ENCODE peak calls at places on chromosomes 6 and 20, in eight cellular contexts. A is mammary epithelial cell, N is GM23248, E is ovary, Y is fibroblast of lung, H is neuronal stem cell, G is adrenal gland, Z is colonic mucosa. C is an unnamed sample.

GRCh38 chr6:19860235-19860877 is 23.2 kb downstream of the ID4 start:
- DNase-seq in Z (peak; percentile 54), G (no peak), E (no peak), H (no peak), Y (no peak), N (no peak), A (no peak), C (no peak)

GRCh38 chr6:12576389-12576788 is 140.2 kb upstream of the PHACTR1 start:
- DNase-seq in E (no peak), N (peak; percentile 61), Y (peak; percentile 87), A (peak; percentile 66), G (no peak), Z (no peak), H (no peak), C (no peak)

GRCh38 chr20:40600441-40601235 is 88.4 kb downstream of the MAFB start:
- DNase-seq in Y (no peak), E (no peak), H (no peak), Z (peak; percentile 36), G (no peak), N (peak; percentile 5), A (peak; percentile 39), C (no peak)

GRCh38 chr6:131937703-131938631 is 13.2 kb downstream of the CCN2 start:
- DNase-seq in E (no peak), H (no peak), N (peak; percentile 77), Z (no peak), G (peak; percentile 15), A (no peak), Y (peak; percentile 63), C (no peak)

GRCh38 chr20:60903325-60903958 is 348.6 kb upstream of the CDH4 start:
- DNase-seq in Y (no peak), G (no peak), N (no peak), H (no peak), Z (no peak), A (no peak), E (no peak), C (no peak)

GRCh38 chr6:67888546-67888885 is 746.6 kb upstream of the ADGRB3 start:
- DNase-seq in N (no peak), H (no peak), Z (no peak), Y (no peak), E (no peak), A (no peak), G (no peak), C (no peak)

GRCh38 chr6:93341900-93342613 is 77.3 kb downstream of the EPHA7 start:
- DNase-seq in G (no peak), N (no peak), E (no peak), A (no peak), H (no peak), Z (no peak), Y (no peak), C (no peak)

GRCh38 chr6:126797981-126798380 is 320.5 kb upstream of the RSPO3 start:
- DNase-seq in Z (no peak), E (no peak), A (no peak), N (peak; percentile 75), H (no peak), G (no peak), Y (peak; percentile 42), C (no peak)

GRCh38 chr6:39812853-39813533 is 20.8 kb downstream of the DAAM2 start:
- DNase-seq in E (no peak), A (no peak), H (no peak), G (no peak), Y (peak; percentile 93), Z (no peak), N (peak; percentile 69), C (no peak)

GRCh38 chr20:33697129-33697528 is 10.9 kb upstream of the E2F1 start:
- DNase-seq in Y (peak; percentile 75), A (no peak), Z (no peak), G (peak; percentile 81), E (no peak), N (peak; percentile 92), H (no peak), C (no peak)

GRCh38 chr20:14336667-14337066 is 745 bp downstream of the FLRT3 start:
- DNase-seq in Z (no peak), A (peak; percentile 43), N (peak; percentile 48), Y (peak; percentile 18), G (no peak), E (no peak), H (no peak), C (no peak)

DNA sequence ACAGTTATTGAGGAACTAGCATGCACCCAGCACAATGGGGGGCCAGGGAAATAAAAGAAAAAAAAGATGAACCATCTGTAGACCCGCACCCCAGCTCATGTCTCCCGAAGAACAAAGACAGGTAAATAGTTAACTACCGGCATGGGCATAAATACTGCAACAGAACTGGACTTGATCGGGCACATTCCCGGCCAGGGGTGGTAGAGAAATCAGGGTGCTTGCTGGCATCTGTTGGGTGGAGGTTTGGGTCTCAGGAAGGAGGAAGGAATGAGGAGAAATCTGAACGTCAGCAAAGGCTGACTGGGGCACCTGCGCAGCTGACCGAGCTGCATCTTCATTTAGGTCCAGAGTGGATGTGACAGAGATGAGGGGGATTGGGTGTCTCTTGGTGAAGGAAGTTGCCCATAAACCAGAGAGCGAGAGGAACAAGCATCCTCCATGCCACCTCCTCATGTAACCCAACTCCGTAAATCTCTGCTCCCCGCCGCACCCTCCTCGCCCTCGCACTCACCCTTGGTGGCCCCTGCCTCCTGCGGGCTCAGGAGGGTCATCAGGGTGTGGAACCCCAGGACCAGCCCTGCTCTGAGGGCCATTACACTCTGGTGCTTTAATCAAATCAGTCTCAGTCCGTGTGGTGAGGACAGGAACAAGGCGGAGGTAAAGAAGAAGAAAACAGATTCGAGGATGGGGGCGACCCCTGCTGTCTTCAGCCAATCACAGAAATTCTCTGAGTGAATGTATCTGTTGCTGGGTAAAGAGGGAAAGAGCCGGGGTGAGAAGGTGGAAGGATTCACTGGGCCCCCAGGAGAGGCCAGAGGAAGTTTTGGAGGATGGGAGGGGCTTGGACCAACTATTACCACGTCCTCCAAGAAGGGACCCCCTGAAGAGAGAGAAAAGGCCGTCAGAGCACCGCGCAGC is at the start of gene HLA-DOA:
- DNase-seq in H (peak; percentile 69), N (peak; percentile 23), Y (peak; percentile 11), A (no peak), E (no peak), Z (no peak), G (no peak), C (peak; percentile 65)
- H3K27ac ChIP-seq in H (no peak within 1 kb of the TSS), N (no peak within 1 kb of the TSS), Y (no peak within 1 kb of the TSS), A (no peak within 1 kb of the TSS), E (no peak within 1 kb of the TSS), Z (no peak within 1 kb of the TSS), G (no peak within 1 kb of the TSS), C (peak within 1 kb of the TSS; percentile 43)

DNA sequence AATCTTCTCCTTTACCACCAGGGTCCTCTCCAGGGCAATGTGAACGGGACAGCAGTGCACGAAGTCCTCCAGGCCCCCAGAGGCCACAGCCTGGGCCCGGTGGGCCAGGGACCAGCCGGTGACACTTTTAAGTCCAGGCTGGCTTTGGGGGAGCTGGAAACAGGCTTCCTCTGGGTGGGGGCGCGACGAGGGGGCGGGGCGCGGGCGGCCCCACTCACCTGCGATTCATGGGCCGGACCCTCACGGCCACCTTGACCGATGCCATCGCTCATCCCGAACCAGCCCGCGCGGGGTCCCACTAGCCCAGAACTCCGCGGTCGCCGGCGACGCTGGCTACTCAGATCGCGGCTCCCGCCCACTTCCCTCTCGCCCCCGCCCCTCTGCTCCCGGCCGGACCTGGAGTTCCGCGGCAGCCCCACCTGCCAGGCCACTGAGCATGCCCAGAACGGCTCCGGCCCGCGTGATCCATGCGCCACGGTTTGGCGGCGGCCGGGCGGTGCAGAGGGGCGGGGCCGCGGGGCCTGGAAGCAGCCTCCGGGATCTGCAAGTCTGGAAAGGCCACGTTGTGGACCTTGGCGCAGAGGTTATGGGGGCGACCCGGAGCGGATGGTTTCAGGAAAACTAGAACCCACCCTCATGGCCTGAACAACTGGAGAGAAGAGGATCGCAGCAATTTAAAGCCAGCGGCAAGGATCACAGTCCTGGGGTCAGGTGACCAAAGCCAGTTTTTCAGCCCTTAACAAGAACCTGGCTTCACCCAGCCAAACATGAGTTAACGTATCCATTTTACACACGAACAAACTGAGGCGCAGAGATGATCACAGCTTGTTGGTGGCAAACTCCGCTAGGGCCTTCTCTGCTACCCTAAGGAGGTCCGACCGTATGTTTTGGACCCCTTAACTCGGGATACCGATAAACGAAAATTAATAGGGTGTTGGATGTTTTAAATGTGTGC is at the start of gene KIF16B:
- DNase-seq in G (peak; percentile 95), Z (peak; percentile 94), A (peak; percentile 91), E (peak; percentile 95), H (peak; percentile 90), Y (peak; percentile 89), N (peak; percentile 90), C (peak; percentile 62)
- H3K27ac ChIP-seq in G (peak within 1 kb of the TSS; percentile 23), Z (peak within 1 kb of the TSS; percentile 77), A (peak within 1 kb of the TSS; percentile 42), E (peak within 1 kb of the TSS; percentile 81), H (no peak within 1 kb of the TSS), Y (peak within 1 kb of the TSS; percentile 42), N (no peak within 1 kb of the TSS), C (peak within 1 kb of the TSS; percentile 50)

GRCh38 chr6:104253236-104253635 is 606.5 kb downstream of the HACE1 start:
- DNase-seq in H (no peak), Z (no peak), N (no peak), Y (no peak), G (no peak), A (no peak), E (no peak), C (no peak)

GRCh38 chr6:104256547-104257144 is 603.1 kb downstream of the HACE1 start:
- DNase-seq in N (no peak), Y (no peak), A (no peak), G (no peak), H (no peak), E (no peak), Z (no peak), C (no peak)

GRCh38 chr6:104252276-104252675 is 607.4 kb downstream of the HACE1 start:
- DNase-seq in A (peak; percentile 36), N (no peak), Y (no peak), G (no peak), E (no peak), H (no peak), Z (no peak), C (no peak)

GRCh38 chr6:104251651-104252050 is 608.1 kb downstream of the HACE1 start:
- DNase-seq in A (no peak), Z (no peak), G (no peak), E (no peak), H (no peak), N (no peak), Y (no peak), C (no peak)
- H3K27ac ChIP-seq in A (no peak overlapping the region), Z (no peak overlapping the region), G (no peak overlapping the region), E (no peak overlapping the region), H (no peak overlapping the region), N (no peak overlapping the region), Y (no peak overlapping the region), C (no peak overlapping the region)

GRCh38 chr6:69913361-69913760 is 47.0 kb downstream of the COL19A1 start:
- DNase-seq in Y (no peak), E (no peak), N (no peak), H (no peak), G (no peak), Z (no peak), A (no peak), C (no peak)

GRCh38 chr6:69917834-69918233 is 51.5 kb downstream of the COL19A1 start:
- DNase-seq in E (no peak), Y (peak; percentile 63), N (peak; percentile 87), H (no peak), G (no peak), Z (no peak), A (peak; percentile 94), C (no peak)

GRCh38 chr6:69914015-69914485 is 47.7 kb downstream of the COL19A1 start:
- DNase-seq in Y (no peak), A (no peak), E (no peak), H (peak; percentile 84), G (no peak), Z (no peak), N (no peak), C (no peak)

GRCh38 chr6:69915346-69915745 is 49.0 kb downstream of the COL19A1 start:
- DNase-seq in N (no peak), G (no peak), H (no peak), E (no peak), Z (no peak), A (no peak), Y (no peak), C (no peak)

GRCh38 chr6:69918766-69919165 is 52.4 kb downstream of the COL19A1 start:
- DNase-seq in E (no peak), H (no peak), A (no peak), Z (no peak), Y (peak; percentile 8), N (peak; percentile 8), G (no peak), C (no peak)
- H3K27ac ChIP-seq in E (no peak overlapping the region), H (no peak overlapping the region), A (no peak overlapping the region), Z (no peak overlapping the region), Y (no peak overlapping the region), N (no peak overlapping the region), G (no peak overlapping the region), C (no peak overlapping the region)